ENCODE peak calls at places on chromosomes 6 and 20, in nine cellular contexts. R, J, L, U, H, D, K, P and E are unnamed samples.

GRCh38 chr6:30155522-30156261 is 5.3 kb downstream of the TRIM10 start:
- DNase-seq in L (no peak), K (peak), P (no peak), D (no peak), R (no peak), H (no peak), U (peak), J (no peak), E (no peak)

GRCh38 chr20:19120569-19120968 is 91.9 kb upstream of the SLC24A3 start:
- DNase-seq in L (no peak), U (no peak), K (no peak), R (no peak), J (no peak), H (no peak), P (no peak), D (no peak), E (peak)

GRCh38 chr20:24503352-24503931 is 34.0 kb downstream of the SYNDIG1 start:
- DNase-seq in U (no peak), R (no peak), H (no peak), J (no peak), P (no peak), L (no peak), K (peak), D (no peak), E (no peak)

GRCh38 chr20:53255102-53255710 is 283.0 kb downstream of the TSHZ2 start:
- DNase-seq in K (no peak), L (no peak), U (no peak), P (no peak), J (no peak), D (no peak), R (no peak), H (no peak), E (no peak)

GRCh38 chr6:155154158-155154830 is 109.5 kb upstream of the CLDN20 start:
- DNase-seq in H (peak), R (no peak), P (no peak), U (peak), J (peak), D (peak), K (peak), L (no peak), E (peak)

GRCh38 chr6:7914991-7915789 is 4.6 kb upstream of the TXNDC5 start:
- DNase-seq in J (no peak), L (peak), K (peak), H (no peak), R (no peak), D (no peak), P (no peak), U (no peak), E (no peak)

GRCh38 chr20:54203281-54203680 is 4.6 kb upstream of the PFDN4 start:
- DNase-seq in L (no peak), D (no peak), P (no peak), J (no peak), R (no peak), U (no peak), K (no peak), H (no peak), E (no peak)

GRCh38 chr20:50415516-50416268 is 94.5 kb upstream of the PTPN1 start:
- DNase-seq in U (no peak), P (no peak), J (no peak), R (no peak), D (peak), L (no peak), K (peak), H (no peak), E (peak)

GRCh38 chr6:148293181-148293995 is 49.2 kb upstream of the SASH1 start:
- DNase-seq in L (no peak), H (no peak), J (no peak), R (no peak), U (no peak), D (no peak), K (no peak), P (no peak), E (no peak)

GRCh38 chr6:152309648-152310047 is 327.5 kb downstream of the SYNE1 start:
- DNase-seq in J (no peak), R (peak), D (no peak), P (no peak), K (no peak), L (no peak), H (no peak), U (no peak), E (no peak)

GRCh38 chr20:37411408-37412306 is 65.7 kb downstream of the SRC start:
- DNase-seq in U (no peak), R (no peak), D (peak), L (no peak), J (peak), P (no peak), K (no peak), H (no peak), E (no peak)

GRCh38 chr6:73388800-73389512 is 5.7 kb upstream of the DDX43 start:
- DNase-seq in K (peak), R (peak), U (peak), H (peak), J (peak), L (peak), D (peak), P (peak), E (peak)